ENCODE peak calls at places on chromosome 13, in seven cellular contexts. R is IMR-90, C is H1, K is SK-N-SH, U is A549, O is HepG2, G is K562. Y is an unnamed sample. For H3K4me1, the result is how much of the 10 kb centered on the place peaks cover.

GRCh38 chr13:38415233-38415632 is 65.6 kb downstream of the UFM1 start:
- DNase-seq in U (no peak), C (no peak), G (no peak), K (no peak), O (no peak), R (no peak), Y (no peak)

GRCh38 chr13:106523566-106523965 is 11.9 kb downstream of the EFNB2 start:
- DNase-seq in C (no peak), K (peak), G (no peak), O (no peak), U (no peak), R (no peak), Y (no peak)

GRCh38 chr13:92954746-92955145 is 271.9 kb upstream of the GPC6 start:
- DNase-seq in R (peak), K (no peak), O (no peak), C (no peak), U (no peak), G (no peak), Y (no peak)

GRCh38 chr13:92547256-92547655 is 679.4 kb upstream of the GPC6 start:
- DNase-seq in R (peak), K (no peak), G (no peak), C (no peak), U (no peak), O (no peak), Y (no peak)

GRCh38 chr13:41543664-41544300 is 86.4 kb downstream of the RGCC start:
- DNase-seq in C (no peak), R (no peak), O (no peak), G (no peak), U (no peak), K (no peak), Y (no peak)

GRCh38 chr13:75258159-75258782 is 223.7 kb downstream of the TBC1D4 start:
- DNase-seq in U (peak), G (peak), K (peak), C (no peak), O (peak), R (peak), Y (peak)

GRCh38 chr13:32883501-32883900 is 132.7 kb upstream of the KL start:
- DNase-seq in U (no peak), K (peak), G (no peak), O (no peak), C (no peak), R (peak), Y (no peak)

GRCh38 chr13:104584481-104584880 is 1518.3 kb upstream of the SLC10A2 start:
- DNase-seq in O (no peak), K (no peak), G (no peak), C (no peak), R (peak), U (no peak), Y (no peak)

GRCh38 chr13:98717256-98717655 is 35.2 kb downstream of the SLC15A1 start:
- DNase-seq in U (peak), G (no peak), C (no peak), O (no peak), R (no peak), K (no peak), Y (no peak)

GRCh38 chr13:76937416-76937815 is 10.9 kb upstream of the ACOD1 start:
- DNase-seq in G (no peak), U (peak), R (peak), C (no peak), K (no peak), O (no peak), Y (peak)

GRCh38 chr13:27621116-27621365 is 651 bp upstream of the POLR1D start:
- DNase-seq in C (no peak), K (no peak), R (no peak), G (no peak), U (no peak), O (no peak), Y (peak)

GRCh38 chr13:59088716-59089115 is 1075.0 kb downstream of the DIAPH3 start:
- DNase-seq in G (no peak), C (no peak), U (no peak), R (peak), O (no peak), K (no peak), Y (no peak)

GRCh38 chr13:112929778-112930055 is 39.3 kb upstream of the MCF2L start:
- DNase-seq in R (no peak), O (no peak), C (no peak), K (no peak), U (no peak), G (no peak), Y (no peak)

DNA sequence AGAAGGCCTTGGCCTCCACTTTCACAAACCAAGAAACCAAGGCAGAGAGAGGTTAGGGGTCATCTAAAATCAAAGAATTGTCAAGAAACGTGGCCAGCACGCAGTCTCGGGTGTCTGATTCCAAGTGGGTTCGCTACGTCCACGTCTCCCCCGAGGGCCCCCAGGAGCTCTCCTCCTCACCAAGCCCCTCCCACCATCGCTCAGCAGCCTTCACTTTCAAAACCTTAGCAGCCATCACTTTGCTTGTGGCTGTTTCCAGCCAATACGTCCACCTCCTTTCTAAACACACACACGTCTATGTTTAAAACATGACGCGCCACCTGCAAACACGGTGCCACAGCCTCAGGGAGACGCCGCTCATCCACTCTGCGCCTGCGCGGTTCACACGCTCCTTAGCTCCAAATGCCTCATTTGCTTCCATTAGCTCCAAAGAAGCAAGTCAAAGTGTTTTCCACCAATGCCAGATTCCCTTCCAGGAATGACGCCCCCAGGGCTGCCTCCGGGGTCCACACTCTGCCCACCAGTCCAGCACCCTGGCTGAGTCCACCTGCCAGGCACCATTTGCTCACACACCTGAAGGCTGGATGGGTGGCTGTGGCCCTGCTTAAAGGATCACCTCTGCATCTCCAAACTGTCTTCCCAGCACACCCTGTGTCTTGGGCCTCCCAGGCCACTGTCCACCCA is 5.5 kb downstream of the RASA3 start:
- DNase-seq in K (no peak), C (no peak), U (no peak), O (no peak), R (no peak), G (no peak), Y (no peak)
- TF ChIP-seq RAD21 in K (no peak), C (no peak), U (no peak), O (no peak), R (no peak), G (no peak), Y (no peak)

DNA sequence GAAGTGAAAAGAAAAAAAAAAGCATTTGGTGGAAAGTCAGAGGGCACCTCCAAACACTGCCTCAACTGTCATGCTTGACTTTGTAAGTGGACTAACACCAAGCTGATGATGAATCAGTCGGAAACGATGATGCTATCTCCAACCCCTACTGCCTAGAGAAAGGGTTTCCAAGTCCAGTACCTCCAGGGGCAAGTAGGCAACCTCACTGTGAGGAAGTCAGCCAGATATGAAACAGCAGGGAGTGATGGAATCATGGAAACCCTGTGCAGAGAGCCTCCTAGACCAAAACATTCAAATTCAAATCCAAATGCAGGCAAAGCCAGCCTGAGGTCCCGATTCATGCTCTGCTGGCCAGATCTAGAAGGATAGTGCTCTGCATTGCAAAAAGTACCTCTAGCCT is 100.9 kb upstream of the SERP2 start:
- DNase-seq in K (no peak), G (no peak), R (peak), O (no peak), C (no peak), U (no peak), Y (no peak)
- H3K4me1 ChIP-seq in K (under half), G (under half), R (under half), O (under half), C (under half), U (under half), Y (under half)

DNA sequence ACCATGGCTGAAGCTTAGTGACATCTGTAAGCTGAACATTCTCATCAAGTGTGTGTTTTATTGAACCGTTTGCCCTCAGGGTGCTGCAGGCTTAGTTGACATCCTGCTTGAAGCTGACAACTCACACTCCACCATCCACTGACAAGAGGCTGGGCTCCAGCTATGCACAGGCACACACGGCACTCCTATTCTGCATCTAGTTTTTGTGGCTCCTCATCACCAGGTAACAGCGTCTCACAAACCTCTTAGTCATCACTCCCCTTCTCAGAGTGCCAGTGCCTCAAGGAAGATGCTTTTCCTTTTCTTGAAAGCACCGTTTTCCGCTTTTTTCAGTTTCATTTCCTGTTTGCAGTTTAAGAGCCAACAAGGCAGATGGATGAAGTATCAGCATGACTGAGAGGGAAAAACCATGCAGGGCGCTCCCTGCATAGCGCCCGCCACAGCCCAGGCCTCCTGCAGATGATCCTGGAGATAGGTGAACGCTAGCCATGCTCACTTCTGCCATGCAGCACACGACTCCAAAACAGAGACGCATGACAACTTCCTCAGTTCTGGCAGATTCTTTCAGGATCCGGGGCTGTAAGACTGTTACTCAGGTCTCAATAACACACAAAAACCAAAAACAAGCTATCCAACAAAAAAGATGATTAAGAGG is 491.3 kb downstream of the COG6 start:
- DNase-seq in G (no peak), O (no peak), U (no peak), C (no peak), K (peak), R (no peak), Y (no peak)
- TF ChIP-seq RAD21 in G (no peak), O (no peak), U (no peak), C (no peak), K (no peak), R (no peak), Y (no peak)

DNA sequence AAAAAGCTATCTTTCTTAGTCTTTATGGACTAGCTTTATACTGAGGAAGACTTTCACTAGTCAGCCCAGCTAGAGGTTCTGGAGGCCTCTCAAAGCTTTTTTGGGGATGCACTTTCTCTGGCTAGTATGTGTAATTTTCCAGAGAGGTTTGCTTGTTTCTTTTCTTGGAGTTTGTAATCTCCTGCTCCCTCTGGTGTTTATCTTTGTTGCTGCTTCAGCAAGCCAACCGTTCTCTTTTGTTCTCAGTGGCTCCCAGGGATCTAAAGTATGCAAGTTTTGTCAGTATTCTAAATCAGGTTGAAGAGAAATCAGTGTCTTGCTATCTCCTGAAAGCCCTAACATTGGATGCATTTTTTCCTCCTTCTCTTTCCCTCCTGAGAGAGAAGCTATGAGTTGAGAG is 121.1 kb upstream of the MYO16 start:
- DNase-seq in G (no peak), K (peak), R (peak), O (peak), U (peak), C (no peak), Y (peak)
- H3K4me1 ChIP-seq in G (under half), K (under half), R (under half), O (under half), U (under half), C (under half), Y (under half)

GRCh38 chr13:39623466-39623865 is 20.5 kb upstream of the LHFPL6 start:
- DNase-seq in U (no peak), K (no peak), G (no peak), R (no peak), O (no peak), C (no peak), Y (no peak)
- TF ChIP-seq RAD21 in U (no peak), K (no peak), G (no peak), R (no peak), O (no peak), C (no peak), Y (no peak)

GRCh38 chr13:110233682-110234280 is 73.2 kb downstream of the COL4A1 start:
- DNase-seq in C (no peak), U (no peak), O (no peak), R (no peak), G (no peak), K (no peak), Y (no peak)
- H3K4me1 ChIP-seq in C (under half), U (under half), O (under half), R (under half), G (under half), K (under half), Y (under half)

GRCh38 chr13:24307211-24308067 is 1.9 kb upstream of the C1QTNF9 start:
- DNase-seq in G (no peak), C (no peak), R (no peak), O (peak), K (no peak), U (peak), Y (no peak)
- TF ChIP-seq RAD21 in G (no peak), C (no peak), R (no peak), O (no peak), K (no peak), U (no peak), Y (no peak)

GRCh38 chr13:30408319-30409101 is 13.8 kb upstream of the UBE2L5 start:
- DNase-seq in R (peak), K (peak), O (peak), G (peak), U (peak), C (peak), Y (no peak)
- H3K4me1 ChIP-seq in R (under half), K (under half), O (under half), G (under half), U (under half), C (under half), Y (under half)

DNA sequence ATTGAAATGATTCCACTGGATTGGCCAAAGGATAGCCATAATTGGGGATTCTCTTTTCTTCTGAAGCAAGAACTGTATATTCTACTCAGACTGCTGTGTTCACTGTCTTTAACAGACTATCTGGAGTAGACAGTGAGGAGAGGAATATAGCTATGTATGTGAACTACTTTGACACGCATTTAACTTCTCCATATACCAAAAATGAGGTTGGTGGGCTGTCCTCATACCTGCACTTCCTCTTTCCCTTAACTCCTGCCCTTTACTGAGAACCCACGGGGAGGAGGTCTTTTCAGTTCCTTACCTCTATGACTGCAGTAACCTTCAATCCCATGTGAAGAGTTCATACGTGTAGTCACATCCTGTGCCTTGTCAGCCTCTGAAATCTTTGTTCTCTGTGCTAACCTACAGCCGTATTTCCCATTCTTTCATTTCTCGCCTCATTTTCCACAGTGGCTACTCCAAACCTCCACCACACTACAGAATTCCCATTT is 305.8 kb downstream of the MTUS2 start:
- DNase-seq in R (no peak), U (no peak), O (no peak), K (no peak), G (no peak), C (no peak), Y (no peak)
- TF ChIP-seq RAD21 in R (no peak), U (no peak), O (no peak), K (no peak), G (no peak), C (no peak), Y (no peak)